ENCODE peak calls at places on chromosomes 4 and X, in nine cellular contexts. E is HFF-Myc; T is foreskin fibroblast; N is NCI-H2081; W is OCI-LY7; O is renal cortical epithelial cell; L is Jurkat, Clone E6-1; D is dorsolateral prefrontal cortex; M is stimulated activated CD8-positive, alpha-beta memory T cell treated with anti-CD3 and anti-CD28 coated beads, Interleukin-4, amount 100 ng/mL, for 48 hours. Q is an unnamed sample.

GRCh38 chr4:185020293-185020808 is 2.1 kb downstream of the HELT start:
- DNase-seq in E (no peak), D (no peak), N (no peak), W (no peak), T (peak), M (no peak), O (no peak), L (no peak), Q (no peak)

GRCh38 chr4:169008478-169008877 is 1.6 kb downstream of the CBR4 start:
- DNase-seq in T (no peak), L (no peak), M (no peak), O (no peak), W (no peak), E (no peak), N (no peak), D (no peak), Q (no peak)

GRCh38 chr4:55216871-55217635 is 91.7 kb upstream of the KDR start:
- DNase-seq in M (no peak), T (peak), D (no peak), O (peak), E (no peak), N (peak), L (no peak), W (no peak), Q (no peak)

GRCh38 chr4:55378617-55379467 is 16.9 kb upstream of the TMEM165 start:
- DNase-seq in D (no peak), M (no peak), N (no peak), W (no peak), O (peak), T (peak), E (peak), L (no peak), Q (no peak)

GRCh38 chr4:113497154-113497553 is 264.4 kb downstream of the CAMK2D start:
- DNase-seq in O (no peak), M (no peak), N (no peak), L (no peak), E (no peak), T (no peak), W (no peak), D (no peak), Q (no peak)

GRCh38 chr4:141350122-141350904 is 129.6 kb downstream of the ZNF330 start:
- DNase-seq in O (peak), T (peak), W (no peak), L (no peak), E (peak), D (no peak), N (peak), M (no peak), Q (peak)

GRCh38 chr4:19241845-19242244 is 1009.9 kb upstream of the SLIT2 start:
- DNase-seq in T (no peak), W (no peak), N (no peak), L (no peak), O (no peak), D (no peak), E (no peak), M (no peak), Q (no peak)

GRCh38 chr4:13559414-13559813 is 15.1 kb upstream of the NKX3-2 start:
- DNase-seq in M (no peak), N (no peak), W (no peak), E (peak), O (peak), D (no peak), L (no peak), T (peak), Q (peak)

GRCh38 chr4:17063870-17064269 is 165.4 kb upstream of the LDB2 start:
- DNase-seq in D (no peak), W (no peak), N (no peak), O (no peak), L (no peak), T (peak), E (no peak), M (no peak), Q (peak)

GRCh38 chr4:48315728-48316630 is 25.4 kb upstream of the SLAIN2 start:
- DNase-seq in O (peak), L (peak), E (no peak), W (peak), N (peak), M (peak), T (peak), D (no peak), Q (peak)

GRCh38 chrX:2584216-2584615 is 83.4 kb upstream of the DHRSX start:
- DNase-seq in L (no peak), O (no peak), M (no peak), W (no peak), D (no peak), T (no peak), N (no peak), E (no peak), Q (no peak)

GRCh38 chrX:110180928-110181310 is 137.0 kb downstream of the AMMECR1 start:
- DNase-seq in E (no peak), W (no peak), T (peak), D (no peak), L (no peak), O (peak), N (no peak), M (no peak), Q (peak)

GRCh38 chr4:26145212-26145611 is 175.6 kb upstream of the RBPJ start:
- DNase-seq in D (no peak), M (no peak), T (no peak), N (no peak), L (no peak), O (no peak), W (no peak), E (no peak), Q (no peak)

GRCh38 chr4:71189471-71189870 is 149.3 kb upstream of the SLC4A4 start:
- DNase-seq in D (no peak), W (no peak), E (no peak), L (no peak), N (no peak), T (no peak), O (peak), M (no peak), Q (no peak)

GRCh38 chr4:25795566-25796454 is 67.0 kb downstream of the SEL1L3 start:
- DNase-seq in O (peak), N (no peak), M (no peak), T (peak), W (no peak), E (peak), L (no peak), D (no peak), Q (no peak)

GRCh38 chrX:38890963-38891362 is 89.7 kb downstream of the MID1IP1 start:
- DNase-seq in E (no peak), D (no peak), T (no peak), W (no peak), O (no peak), M (no peak), L (no peak), N (no peak), Q (no peak)

GRCh38 chrX:27660878-27661277 is 70.7 kb downstream of the DCAF8L2 start:
- DNase-seq in D (no peak), T (no peak), L (no peak), M (no peak), E (no peak), W (no peak), N (no peak), O (no peak), Q (no peak)

GRCh38 chr4:140071806-140072205 is 82.2 kb downstream of the MAML3 start:
- DNase-seq in N (no peak), T (peak), L (peak), M (peak), O (no peak), D (no peak), E (no peak), W (no peak), Q (peak)

GRCh38 chrX:133849676-133850075 is 135.7 kb downstream of the GPC3 start:
- DNase-seq in M (no peak), T (peak), E (no peak), L (no peak), D (no peak), O (peak), N (no peak), W (no peak), Q (no peak)

GRCh38 chr4:15955670-15956069 is 7.3 kb downstream of the FGFBP2 start:
- DNase-seq in W (peak), O (no peak), M (no peak), D (no peak), E (no peak), N (no peak), T (peak), L (no peak), Q (no peak)

GRCh38 chrX:41607264-41607832 is 81.4 kb upstream of the GPR34 start:
- DNase-seq in L (no peak), W (no peak), E (no peak), M (no peak), T (no peak), O (no peak), N (no peak), D (no peak), Q (no peak)

GRCh38 chr4:24282446-24282845 is 301.9 kb downstream of the DHX15 start:
- DNase-seq in L (no peak), W (no peak), O (no peak), N (no peak), T (no peak), E (no peak), D (no peak), M (no peak), Q (no peak)

GRCh38 chr4:77586953-77587383 is 18.7 kb upstream of the CXCL13 start:
- DNase-seq in N (no peak), L (no peak), D (no peak), T (no peak), W (no peak), O (no peak), M (peak), E (no peak), Q (no peak)

GRCh38 chrX:53190363-53190960 is 34.5 kb downstream of the KDM5C start:
- DNase-seq in D (no peak), E (no peak), N (no peak), M (no peak), T (no peak), L (no peak), O (no peak), W (peak), Q (no peak)

GRCh38 chr4:1518997-1519700 is 112.9 kb upstream of the NKX1-1 start:
- DNase-seq in W (no peak), E (no peak), T (no peak), O (no peak), N (no peak), L (no peak), D (no peak), M (no peak), Q (no peak)

GRCh38 chrX:39813631-39814246 is 284.0 kb downstream of the BCOR start:
- DNase-seq in T (peak), E (no peak), D (peak), N (peak), O (peak), M (no peak), W (no peak), L (no peak), Q (no peak)

GRCh38 chr4:187073820-187074219 is 350.2 kb upstream of the FAT1 start:
- DNase-seq in M (no peak), L (no peak), D (no peak), T (no peak), E (no peak), W (peak), O (no peak), N (no peak), Q (no peak)

GRCh38 chr4:147594107-147594506 is 23.1 kb upstream of the TMEM184C start:
- DNase-seq in M (no peak), N (no peak), E (no peak), L (peak), W (no peak), D (no peak), O (no peak), T (no peak), Q (no peak)

Q was measured in AG09309.